ENCODE peak calls at places on chromosomes 2 and 18, in seven cellular contexts. One of them, this sample, is unnamed.

GRCh38 chr2:72149556-72150156 is 2.0 kb upstream of the CYP26B1 start:
- DNase-seq in adrenal gland: peak
- DNase-seq in mesenchymal stem cell: no peak
- DNase-seq in GM12865: no peak
- DNase-seq in NCI-H1092 treated with DMSO at 0.1 percent for 48 hours: no peak
- DNase-seq in kidney glomerular epithelial cell: no peak
- DNase-seq in mammary epithelial cell: no peak
- DNase-seq in this sample: no peak

GRCh38 chr2:105399207-105399861 is 483 bp upstream of the FHL2 start:
- DNase-seq in adrenal gland: no peak
- DNase-seq in mesenchymal stem cell: no peak
- DNase-seq in GM12865: no peak
- DNase-seq in NCI-H1092 treated with DMSO at 0.1 percent for 48 hours: no peak
- DNase-seq in kidney glomerular epithelial cell: no peak
- DNase-seq in mammary epithelial cell: no peak
- DNase-seq in this sample: no peak

GRCh38 chr2:183269956-183270355 is 145.7 kb downstream of the NUP35 start:
- DNase-seq in adrenal gland: no peak
- DNase-seq in mesenchymal stem cell: no peak
- DNase-seq in GM12865: no peak
- DNase-seq in NCI-H1092 treated with DMSO at 0.1 percent for 48 hours: no peak
- DNase-seq in kidney glomerular epithelial cell: no peak
- DNase-seq in mammary epithelial cell: no peak
- DNase-seq in this sample: peak

GRCh38 chr2:158113896-158114295 is 12.2 kb downstream of the UPP2 start:
- DNase-seq in adrenal gland: no peak
- DNase-seq in mesenchymal stem cell: no peak
- DNase-seq in GM12865: no peak
- DNase-seq in NCI-H1092 treated with DMSO at 0.1 percent for 48 hours: no peak
- DNase-seq in kidney glomerular epithelial cell: no peak
- DNase-seq in mammary epithelial cell: peak
- DNase-seq in this sample: no peak

GRCh38 chr2:145595296-145595695 is 1075.4 kb upstream of the ZEB2 start:
- DNase-seq in adrenal gland: no peak
- DNase-seq in mesenchymal stem cell: peak
- DNase-seq in GM12865: no peak
- DNase-seq in NCI-H1092 treated with DMSO at 0.1 percent for 48 hours: no peak
- DNase-seq in kidney glomerular epithelial cell: no peak
- DNase-seq in mammary epithelial cell: peak
- DNase-seq in this sample: no peak

GRCh38 chr2:207734636-207735512 is 23.4 kb downstream of the CCNYL1 start:
- DNase-seq in adrenal gland: no peak
- DNase-seq in mesenchymal stem cell: no peak
- DNase-seq in GM12865: no peak
- DNase-seq in NCI-H1092 treated with DMSO at 0.1 percent for 48 hours: no peak
- DNase-seq in kidney glomerular epithelial cell: no peak
- DNase-seq in mammary epithelial cell: no peak
- DNase-seq in this sample: no peak

GRCh38 chr2:141522702-141523101 is 608.1 kb downstream of the LRP1B start:
- DNase-seq in adrenal gland: no peak
- DNase-seq in mesenchymal stem cell: peak
- DNase-seq in GM12865: no peak
- DNase-seq in NCI-H1092 treated with DMSO at 0.1 percent for 48 hours: peak
- DNase-seq in kidney glomerular epithelial cell: no peak
- DNase-seq in mammary epithelial cell: no peak
- DNase-seq in this sample: no peak

GRCh38 chr18:68520406-68521075 is 194.4 kb downstream of the TMX3 start:
- DNase-seq in adrenal gland: no peak
- DNase-seq in mesenchymal stem cell: peak
- DNase-seq in GM12865: no peak
- DNase-seq in NCI-H1092 treated with DMSO at 0.1 percent for 48 hours: no peak
- DNase-seq in kidney glomerular epithelial cell: peak
- DNase-seq in mammary epithelial cell: peak
- DNase-seq in this sample: no peak

GRCh38 chr2:84631985-84632384 is 115.7 kb downstream of the DNAH6 start:
- DNase-seq in adrenal gland: no peak
- DNase-seq in mesenchymal stem cell: no peak
- DNase-seq in GM12865: no peak
- DNase-seq in NCI-H1092 treated with DMSO at 0.1 percent for 48 hours: no peak
- DNase-seq in kidney glomerular epithelial cell: no peak
- DNase-seq in mammary epithelial cell: no peak
- DNase-seq in this sample: no peak

GRCh38 chr2:235087812-235088607 is 136.2 kb downstream of the SH3BP4 start:
- DNase-seq in adrenal gland: peak
- DNase-seq in mesenchymal stem cell: no peak
- DNase-seq in GM12865: no peak
- DNase-seq in NCI-H1092 treated with DMSO at 0.1 percent for 48 hours: peak
- DNase-seq in kidney glomerular epithelial cell: no peak
- DNase-seq in mammary epithelial cell: no peak
- DNase-seq in this sample: peak

GRCh38 chr18:2402084-2402483 is 169.2 kb downstream of the METTL4 start:
- DNase-seq in adrenal gland: no peak
- DNase-seq in mesenchymal stem cell: peak
- DNase-seq in GM12865: no peak
- DNase-seq in NCI-H1092 treated with DMSO at 0.1 percent for 48 hours: no peak
- DNase-seq in kidney glomerular epithelial cell: no peak
- DNase-seq in mammary epithelial cell: no peak
- DNase-seq in this sample: no peak

GRCh38 chr2:20235655-20236302 is 10.8 kb upstream of the SDC1 start:
- DNase-seq in adrenal gland: no peak
- DNase-seq in mesenchymal stem cell: no peak
- DNase-seq in GM12865: no peak
- DNase-seq in NCI-H1092 treated with DMSO at 0.1 percent for 48 hours: no peak
- DNase-seq in kidney glomerular epithelial cell: no peak
- DNase-seq in mammary epithelial cell: peak
- DNase-seq in this sample: no peak

GRCh38 chr2:118774458-118775133 is 72.9 kb downstream of the EN1 start:
- DNase-seq in adrenal gland: peak
- DNase-seq in mesenchymal stem cell: no peak
- DNase-seq in GM12865: no peak
- DNase-seq in NCI-H1092 treated with DMSO at 0.1 percent for 48 hours: no peak
- DNase-seq in kidney glomerular epithelial cell: no peak
- DNase-seq in mammary epithelial cell: peak
- DNase-seq in this sample: no peak

GRCh38 chr2:170324640-170325046 is 146.7 kb downstream of the MYO3B start:
- DNase-seq in adrenal gland: peak
- DNase-seq in mesenchymal stem cell: peak
- DNase-seq in GM12865: peak
- DNase-seq in NCI-H1092 treated with DMSO at 0.1 percent for 48 hours: peak
- DNase-seq in kidney glomerular epithelial cell: peak
- DNase-seq in mammary epithelial cell: peak
- DNase-seq in this sample: peak

GRCh38 chr2:212005077-212005671 is 533.4 kb downstream of the ERBB4 start:
- DNase-seq in adrenal gland: no peak
- DNase-seq in mesenchymal stem cell: peak
- DNase-seq in GM12865: peak
- DNase-seq in NCI-H1092 treated with DMSO at 0.1 percent for 48 hours: peak
- DNase-seq in kidney glomerular epithelial cell: peak
- DNase-seq in mammary epithelial cell: peak
- DNase-seq in this sample: peak

GRCh38 chr2:234111523-234111922 is 61.0 kb downstream of the SPP2 start:
- DNase-seq in adrenal gland: peak
- DNase-seq in mesenchymal stem cell: no peak
- DNase-seq in GM12865: no peak
- DNase-seq in NCI-H1092 treated with DMSO at 0.1 percent for 48 hours: no peak
- DNase-seq in kidney glomerular epithelial cell: peak
- DNase-seq in mammary epithelial cell: peak
- DNase-seq in this sample: no peak

GRCh38 chr2:178418426-178418825 is 32.5 kb downstream of the PRKRA start:
- DNase-seq in adrenal gland: no peak
- DNase-seq in mesenchymal stem cell: peak
- DNase-seq in GM12865: no peak
- DNase-seq in NCI-H1092 treated with DMSO at 0.1 percent for 48 hours: no peak
- DNase-seq in kidney glomerular epithelial cell: no peak
- DNase-seq in mammary epithelial cell: peak
- DNase-seq in this sample: no peak

GRCh38 chr18:22544626-22545025 is 126.9 kb upstream of the CTAGE1 start:
- DNase-seq in adrenal gland: no peak
- DNase-seq in mesenchymal stem cell: no peak
- DNase-seq in GM12865: no peak
- DNase-seq in NCI-H1092 treated with DMSO at 0.1 percent for 48 hours: no peak
- DNase-seq in kidney glomerular epithelial cell: no peak
- DNase-seq in mammary epithelial cell: no peak
- DNase-seq in this sample: no peak

GRCh38 chr2:229001196-229001595 is 269.9 kb downstream of the PID1 start:
- DNase-seq in adrenal gland: no peak
- DNase-seq in mesenchymal stem cell: no peak
- DNase-seq in GM12865: no peak
- DNase-seq in NCI-H1092 treated with DMSO at 0.1 percent for 48 hours: no peak
- DNase-seq in kidney glomerular epithelial cell: no peak
- DNase-seq in mammary epithelial cell: no peak
- DNase-seq in this sample: no peak

GRCh38 chr18:59270689-59271257 is 2.5 kb downstream of the RAX start:
- DNase-seq in adrenal gland: no peak
- DNase-seq in mesenchymal stem cell: no peak
- DNase-seq in GM12865: no peak
- DNase-seq in NCI-H1092 treated with DMSO at 0.1 percent for 48 hours: no peak
- DNase-seq in kidney glomerular epithelial cell: no peak
- DNase-seq in mammary epithelial cell: no peak
- DNase-seq in this sample: no peak

GRCh38 chr2:147538088-147538487 is 306.7 kb upstream of the ACVR2A start:
- DNase-seq in adrenal gland: no peak
- DNase-seq in mesenchymal stem cell: peak
- DNase-seq in GM12865: no peak
- DNase-seq in NCI-H1092 treated with DMSO at 0.1 percent for 48 hours: no peak
- DNase-seq in kidney glomerular epithelial cell: no peak
- DNase-seq in mammary epithelial cell: no peak
- DNase-seq in this sample: no peak

GRCh38 chr2:110678457-110679336 is 834 bp upstream of the BUB1 start:
- DNase-seq in adrenal gland: peak
- DNase-seq in mesenchymal stem cell: peak
- DNase-seq in GM12865: peak
- DNase-seq in NCI-H1092 treated with DMSO at 0.1 percent for 48 hours: peak
- DNase-seq in kidney glomerular epithelial cell: no peak
- DNase-seq in mammary epithelial cell: peak
- DNase-seq in this sample: no peak

GRCh38 chr2:21165350-21165749 is 41.6 kb downstream of the TDRD15 start:
- DNase-seq in adrenal gland: no peak
- DNase-seq in mesenchymal stem cell: no peak
- DNase-seq in GM12865: no peak
- DNase-seq in NCI-H1092 treated with DMSO at 0.1 percent for 48 hours: no peak
- DNase-seq in kidney glomerular epithelial cell: no peak
- DNase-seq in mammary epithelial cell: no peak
- DNase-seq in this sample: no peak

GRCh38 chr18:10490401-10491289 is 35.2 kb upstream of the NAPG start:
- DNase-seq in adrenal gland: no peak
- DNase-seq in mesenchymal stem cell: no peak
- DNase-seq in GM12865: peak
- DNase-seq in NCI-H1092 treated with DMSO at 0.1 percent for 48 hours: no peak
- DNase-seq in kidney glomerular epithelial cell: no peak
- DNase-seq in mammary epithelial cell: no peak
- DNase-seq in this sample: no peak

GRCh38 chr2:224982910-224983688 is 59.2 kb downstream of the DOCK10 start:
- DNase-seq in adrenal gland: no peak
- DNase-seq in mesenchymal stem cell: peak
- DNase-seq in GM12865: peak
- DNase-seq in NCI-H1092 treated with DMSO at 0.1 percent for 48 hours: peak
- DNase-seq in kidney glomerular epithelial cell: no peak
- DNase-seq in mammary epithelial cell: no peak
- DNase-seq in this sample: no peak

GRCh38 chr2:148876190-148876588 is 1.2 kb downstream of the KIF5C start:
- DNase-seq in adrenal gland: no peak
- DNase-seq in mesenchymal stem cell: no peak
- DNase-seq in GM12865: peak
- DNase-seq in NCI-H1092 treated with DMSO at 0.1 percent for 48 hours: peak
- DNase-seq in kidney glomerular epithelial cell: no peak
- DNase-seq in mammary epithelial cell: no peak
- DNase-seq in this sample: no peak

GRCh38 chr18:34820360-34820759 is 110.3 kb downstream of the DTNA start:
- DNase-seq in adrenal gland: no peak
- DNase-seq in mesenchymal stem cell: no peak
- DNase-seq in GM12865: no peak
- DNase-seq in NCI-H1092 treated with DMSO at 0.1 percent for 48 hours: no peak
- DNase-seq in kidney glomerular epithelial cell: no peak
- DNase-seq in mammary epithelial cell: no peak
- DNase-seq in this sample: no peak

GRCh38 chr2:133884739-133885381 is 316.6 kb upstream of the NCKAP5 start:
- DNase-seq in adrenal gland: no peak
- DNase-seq in mesenchymal stem cell: no peak
- DNase-seq in GM12865: peak
- DNase-seq in NCI-H1092 treated with DMSO at 0.1 percent for 48 hours: no peak
- DNase-seq in kidney glomerular epithelial cell: peak
- DNase-seq in mammary epithelial cell: peak
- DNase-seq in this sample: no peak

This sample was measured in NCI-H2029.